ENCODE peak calls at places on chromosomes 6 and 20, in eight cellular contexts. One of them, this sample, is unnamed.

GRCh38 chr20:45347936-45348809 is at the start of gene SDC4:
- DNase-seq in psoas muscle: peak; percentile 88
- DNase-seq in CD4-positive, alpha-beta memory T cell: peak; percentile 55
- DNase-seq in HT1080: no peak
- DNase-seq in NCI-H2029: peak; percentile 30
- DNase-seq in HFFc6: peak; percentile 63
- DNase-seq in HFF-Myc: no peak
- DNase-seq in OCI-LY7: no peak
- DNase-seq in this sample: peak; percentile 17

GRCh38 chr6:16205377-16206144 is 32.8 kb upstream of the GMPR start:
- DNase-seq in psoas muscle: no peak
- DNase-seq in CD4-positive, alpha-beta memory T cell: no peak
- DNase-seq in HT1080: no peak
- DNase-seq in NCI-H2029: peak; percentile 16
- DNase-seq in HFFc6: peak; percentile 96
- DNase-seq in HFF-Myc: peak; percentile 100
- DNase-seq in OCI-LY7: peak; percentile 94
- DNase-seq in this sample: no peak

GRCh38 chr6:32568561-32568960 is 21.1 kb downstream of the HLA-DRB1 start:
- DNase-seq in psoas muscle: no peak
- DNase-seq in CD4-positive, alpha-beta memory T cell: no peak
- DNase-seq in HT1080: no peak
- DNase-seq in NCI-H2029: no peak
- DNase-seq in HFFc6: no peak
- DNase-seq in HFF-Myc: no peak
- DNase-seq in OCI-LY7: no peak
- DNase-seq in this sample: no peak

GRCh38 chr6:2396856-2397640 is 151.6 kb upstream of the GMDS start:
- DNase-seq in psoas muscle: no peak
- DNase-seq in CD4-positive, alpha-beta memory T cell: no peak
- DNase-seq in HT1080: no peak
- DNase-seq in NCI-H2029: peak; percentile 91
- DNase-seq in HFFc6: peak; percentile 63
- DNase-seq in HFF-Myc: peak; percentile 77
- DNase-seq in OCI-LY7: no peak
- DNase-seq in this sample: no peak

GRCh38 chr20:7971536-7972285 is 31.5 kb upstream of the HAO1 start:
- DNase-seq in psoas muscle: no peak
- DNase-seq in CD4-positive, alpha-beta memory T cell: no peak
- DNase-seq in HT1080: no peak
- DNase-seq in NCI-H2029: no peak
- DNase-seq in HFFc6: no peak
- DNase-seq in HFF-Myc: no peak
- DNase-seq in OCI-LY7: no peak
- DNase-seq in this sample: no peak

GRCh38 chr20:39861381-39861780 is 827.7 kb downstream of the MAFB start:
- DNase-seq in psoas muscle: no peak
- DNase-seq in CD4-positive, alpha-beta memory T cell: no peak
- DNase-seq in HT1080: no peak
- DNase-seq in NCI-H2029: peak; percentile 96
- DNase-seq in HFFc6: no peak
- DNase-seq in HFF-Myc: no peak
- DNase-seq in OCI-LY7: no peak
- DNase-seq in this sample: no peak

GRCh38 chr6:2940851-2941250 is 30.5 kb downstream of the SERPINB6 start:
- DNase-seq in psoas muscle: no peak
- DNase-seq in CD4-positive, alpha-beta memory T cell: no peak
- DNase-seq in HT1080: no peak
- DNase-seq in NCI-H2029: no peak
- DNase-seq in HFFc6: no peak
- DNase-seq in HFF-Myc: no peak
- DNase-seq in OCI-LY7: no peak
- DNase-seq in this sample: no peak

GRCh38 chr6:127980996-127981395 is 80.1 kb upstream of the THEMIS start:
- DNase-seq in psoas muscle: no peak
- DNase-seq in CD4-positive, alpha-beta memory T cell: no peak
- DNase-seq in HT1080: no peak
- DNase-seq in NCI-H2029: no peak
- DNase-seq in HFFc6: no peak
- DNase-seq in HFF-Myc: no peak
- DNase-seq in OCI-LY7: no peak
- DNase-seq in this sample: peak; percentile 15

GRCh38 chr6:15399651-15400470 is 154.0 kb downstream of the JARID2 start:
- DNase-seq in psoas muscle: peak; percentile 85
- DNase-seq in CD4-positive, alpha-beta memory T cell: no peak
- DNase-seq in HT1080: no peak
- DNase-seq in NCI-H2029: peak; percentile 93
- DNase-seq in HFFc6: peak; percentile 37
- DNase-seq in HFF-Myc: peak; percentile 69
- DNase-seq in OCI-LY7: no peak
- DNase-seq in this sample: peak; percentile 77

GRCh38 chr20:1050440-1050839 is 48.3 kb upstream of the RSPO4 start:
- DNase-seq in psoas muscle: no peak
- DNase-seq in CD4-positive, alpha-beta memory T cell: no peak
- DNase-seq in HT1080: no peak
- DNase-seq in NCI-H2029: no peak
- DNase-seq in HFFc6: no peak
- DNase-seq in HFF-Myc: no peak
- DNase-seq in OCI-LY7: no peak
- DNase-seq in this sample: no peak

GRCh38 chr6:148501178-148501590 is 158.5 kb downstream of the SASH1 start:
- DNase-seq in psoas muscle: peak; percentile 65
- DNase-seq in CD4-positive, alpha-beta memory T cell: no peak
- DNase-seq in HT1080: peak; percentile 94
- DNase-seq in NCI-H2029: no peak
- DNase-seq in HFFc6: peak; percentile 97
- DNase-seq in HFF-Myc: no peak
- DNase-seq in OCI-LY7: no peak
- DNase-seq in this sample: no peak

This sample was measured in anterior cingulate cortex.